ENCODE peak calls at places on chromosome 18, in six cellular contexts. L is IMR-90; A is uterus; O is Peyer's patch; J is CD8-positive, alpha-beta memory T cell; V is cardiac muscle cell. S is an unnamed sample. For H3K4me1 and H3K27me3, the result is how much of the 10 kb centered on the place peaks cover.

GRCh38 chr18:36572135-36572856 is 256.5 kb downstream of the TPGS2 start:
- DNase-seq in A (no peak), O (no peak), L (peak), J (no peak), V (peak), S (no peak)

GRCh38 chr18:70705831-70706416 is 417.1 kb downstream of the SOCS6 start:
- DNase-seq in A (no peak), J (no peak), L (no peak), V (no peak), O (no peak), S (no peak)

GRCh38 chr18:23032030-23032582 is 99.0 kb downstream of the RBBP8 start:
- DNase-seq in A (no peak), O (no peak), V (no peak), J (no peak), L (peak), S (no peak)

GRCh38 chr18:13530879-13531387 is 195.4 kb downstream of the FAM210A start:
- DNase-seq in L (peak), A (peak), O (no peak), V (peak), J (no peak), S (no peak)

GRCh38 chr18:29811519-29811918 is 1231.0 kb downstream of the DSC3 start:
- DNase-seq in V (no peak), J (no peak), O (no peak), A (no peak), L (no peak), S (no peak)

GRCh38 chr18:35378206-35378795 is 1.2 kb upstream of the ZNF396 start:
- DNase-seq in O (no peak), L (peak), V (no peak), A (no peak), J (no peak), S (no peak)

GRCh38 chr18:40855661-40856060 is 1099.4 kb upstream of the PIK3C3 start:
- DNase-seq in V (no peak), A (no peak), J (no peak), L (no peak), O (no peak), S (no peak)

GRCh38 chr18:8754995-8755955 is 49.9 kb downstream of the MTCL1 start:
- DNase-seq in O (no peak), L (peak), A (no peak), V (no peak), J (peak), S (no peak)

GRCh38 chr18:50190236-50190635 is 4.7 kb downstream of the MYO5B start:
- DNase-seq in L (no peak), J (no peak), O (no peak), A (no peak), V (no peak), S (no peak)

GRCh38 chr18:23131693-23132319 is 3.5 kb upstream of the CABLES1 start:
- DNase-seq in L (peak), A (peak), J (peak), O (no peak), V (peak), S (no peak)

GRCh38 chr18:21393986-21394385 is 152.0 kb downstream of the GREB1L start:
- DNase-seq in V (no peak), A (no peak), J (no peak), L (no peak), O (no peak), S (no peak)

GRCh38 chr18:47895565-47896250 is 34.8 kb downstream of the SMAD2 start:
- DNase-seq in V (no peak), A (no peak), L (no peak), J (no peak), O (no peak), S (no peak)
- H3K4me1 ChIP-seq in V (half or more), A (under half), L (under half), J (under half), O (under half), S (under half)

GRCh38 chr18:75211721-75212625 is 1.4 kb downstream of the TSHZ1 start:
- DNase-seq in L (peak), J (peak), V (peak), A (peak), O (no peak), S (peak)

GRCh38 chr18:75209952-75210261 is 690 bp upstream of the TSHZ1 start:
- DNase-seq in A (no peak), J (no peak), L (no peak), V (peak), O (no peak), S (no peak)

GRCh38 chr18:75212626-75213110 is 2.1 kb downstream of the TSHZ1 start:
- DNase-seq in A (no peak), L (no peak), J (no peak), O (no peak), V (no peak), S (no peak)

GRCh38 chr18:75210274-75211001 is at the start of gene TSHZ1:
- DNase-seq in V (peak), A (peak), L (peak), J (peak), O (no peak), S (no peak)

DNA sequence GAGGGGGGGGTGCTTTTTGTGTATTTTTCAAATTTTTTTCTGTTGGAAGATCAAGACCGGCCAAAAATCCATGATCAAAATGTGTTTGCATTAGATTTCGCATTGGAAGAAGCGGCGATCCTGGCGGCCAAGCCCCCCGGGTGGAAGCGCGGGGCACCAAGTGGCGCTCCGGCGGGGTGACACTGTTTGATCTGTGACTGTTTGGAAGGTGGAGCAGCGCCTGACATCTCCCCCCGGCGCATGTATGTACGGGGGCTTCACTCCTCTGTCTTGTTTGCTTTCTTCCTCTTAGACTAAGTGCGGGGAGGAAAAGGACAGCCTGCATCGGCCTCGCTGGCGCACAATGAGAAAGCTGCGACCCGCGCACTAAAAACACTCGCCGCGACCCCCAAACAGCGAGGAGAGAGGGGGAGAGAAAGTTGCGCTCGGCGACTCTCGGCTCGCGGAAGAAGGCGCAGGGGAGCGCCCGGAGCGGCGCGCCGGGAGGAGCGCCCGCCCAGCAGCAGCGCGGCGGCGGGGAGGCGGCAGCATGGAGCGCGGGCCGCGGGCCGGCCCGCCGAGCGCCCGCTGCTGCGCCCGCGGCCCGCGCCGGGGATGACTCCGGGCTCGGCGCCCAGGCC is 515 bp downstream of the TSHZ1 start:
- DNase-seq in O (peak), A (no peak), V (peak), J (no peak), L (peak), S (peak)
- H3K27me3 ChIP-seq in O (under half), A (under half), V (under half), J (under half), L (under half), S (under half)

GRCh38 chr18:48711651-48712486 is 173.0 kb downstream of the CTIF start:
- DNase-seq in O (no peak), J (peak), A (peak), L (peak), V (peak), S (no peak)

GRCh38 chr18:48715651-48716354 is 177.0 kb downstream of the CTIF start:
- DNase-seq in V (no peak), L (no peak), A (no peak), J (no peak), O (peak), S (peak)

GRCh38 chr18:48709371-48709770 is 170.5 kb downstream of the CTIF start:
- DNase-seq in L (no peak), O (peak), J (no peak), A (no peak), V (no peak), S (no peak)

GRCh38 chr18:48714873-48715272 is 176.0 kb downstream of the CTIF start:
- DNase-seq in J (no peak), O (peak), L (no peak), A (no peak), V (no peak), S (no peak)

DNA sequence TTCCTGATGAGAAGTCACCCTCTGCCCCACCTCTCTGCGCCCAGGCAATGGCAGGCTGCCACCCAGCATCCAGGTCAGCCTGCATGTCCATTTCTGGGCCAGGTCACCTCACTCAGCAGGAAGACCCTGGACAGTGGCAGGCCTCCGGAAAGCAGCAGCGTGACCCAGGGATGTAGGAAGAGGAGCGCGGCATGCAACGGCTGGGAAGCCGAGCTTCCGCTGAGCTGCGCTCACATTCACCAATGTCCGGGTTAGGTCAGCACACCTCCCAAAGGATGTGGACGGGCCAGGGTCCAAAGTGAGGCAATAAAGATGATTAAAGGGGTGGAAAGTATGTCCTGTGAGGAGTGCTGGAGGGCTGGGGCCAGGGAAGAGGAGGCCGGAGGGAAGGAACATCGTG is 174.5 kb downstream of the CTIF start:
- DNase-seq in V (no peak), O (no peak), A (peak), J (no peak), L (no peak), S (no peak)
- H3K27ac ChIP-seq in V (no peak), O (no peak), A (peak), J (no peak), L (no peak), S (no peak)

GRCh38 chr18:48926420-48926857 is 24.3 kb downstream of the SMAD7 start:
- DNase-seq in L (no peak), J (no peak), V (no peak), A (no peak), O (peak), S (no peak)
- H3K4me1 ChIP-seq in L (half or more), J (half or more), V (half or more), A (under half), O (half or more), S (half or more)

DNA sequence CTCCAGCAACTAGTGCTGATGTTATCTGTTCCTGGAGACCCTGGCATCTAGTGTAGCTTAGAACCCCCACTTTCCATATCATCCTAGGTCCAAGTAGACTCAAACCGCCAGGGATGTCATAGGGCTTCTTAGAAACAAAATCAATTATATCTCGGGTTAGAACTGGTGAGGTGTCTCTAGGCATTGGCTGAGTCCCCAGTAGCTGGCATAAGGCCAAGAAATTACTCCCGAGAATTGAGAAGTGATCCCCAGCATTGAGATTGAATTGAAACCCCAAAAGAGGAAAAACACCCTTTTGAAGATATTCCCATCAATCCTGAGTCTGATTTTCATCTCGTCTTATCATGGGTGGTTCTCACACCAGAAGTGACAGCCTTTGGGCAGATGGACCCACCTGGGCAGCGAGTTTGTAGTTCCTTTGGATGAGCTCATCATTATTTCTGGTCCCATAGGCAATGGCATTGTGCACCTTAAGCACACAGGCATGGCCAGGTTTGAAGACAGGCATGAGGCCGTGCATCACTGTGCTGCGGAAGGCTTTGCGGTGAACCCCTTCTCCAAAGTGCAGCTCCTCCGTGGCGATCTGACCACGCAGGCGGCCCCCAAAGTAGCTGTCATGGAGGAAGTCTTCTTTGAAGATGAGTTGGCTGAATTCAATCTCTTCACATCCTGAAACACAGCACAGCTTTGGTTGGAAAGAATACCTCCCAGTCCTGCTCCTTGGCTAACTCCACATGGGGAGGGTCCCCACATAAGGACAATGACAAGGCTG is 112.2 kb downstream of the ALPK2 start:
- DNase-seq in J (no peak), O (no peak), L (no peak), V (no peak), A (no peak), S (no peak)
- H3K27me3 ChIP-seq in J (under half), O (under half), L (under half), V (under half), A (under half), S (under half)

DNA sequence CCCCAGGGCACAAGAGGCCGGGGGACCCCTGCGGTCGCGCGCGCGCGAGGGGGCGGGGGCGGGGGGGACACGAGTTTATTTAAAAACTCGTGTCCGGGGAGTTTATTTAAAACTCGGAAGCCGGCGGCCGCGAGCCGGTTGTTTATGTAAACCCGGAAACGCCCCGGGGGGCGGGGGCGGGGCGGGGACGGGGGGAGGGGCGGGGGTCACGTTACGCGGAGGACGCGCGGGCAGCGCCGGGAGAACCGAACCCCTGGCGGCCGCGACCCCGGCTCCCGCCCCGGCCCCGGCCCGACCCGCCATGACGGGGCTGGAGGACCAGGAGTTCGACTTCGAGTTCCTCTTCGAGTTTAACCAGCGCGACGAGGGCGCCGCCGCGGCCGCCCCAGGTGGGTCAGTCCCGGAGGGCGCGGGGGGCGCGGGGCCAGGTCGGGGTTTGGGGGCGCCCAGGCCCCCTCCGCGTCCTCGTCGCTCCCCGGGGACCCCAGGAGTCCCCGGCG is 4.4 kb downstream of the NFATC1 start:
- DNase-seq in J (peak), O (peak), V (peak), A (peak), L (no peak), S (peak)
- H3K27ac ChIP-seq in J (peak), O (peak), V (no peak), A (peak), L (peak), S (peak)

GRCh38 chr18:55575949-55576348 is 12.0 kb downstream of the TCF4 start:
- DNase-seq in V (no peak), O (no peak), A (no peak), J (no peak), L (no peak), S (no peak)
- H3K4me1 ChIP-seq in V (under half), O (under half), A (under half), J (under half), L (under half), S (under half)

GRCh38 chr18:76730901-76731300 is 91.5 kb upstream of the ZNF236 start:
- DNase-seq in J (no peak), L (no peak), A (no peak), O (no peak), V (no peak), S (no peak)
- H3K27me3 ChIP-seq in J (under half), L (under half), A (under half), O (under half), V (under half), S (under half)

S was measured in left lung.